ENCODE peak calls at places on chromosome 14, in eight cellular contexts. A is mesendoderm; U is HAP-1; Y is adrenal gland; K is hypothalamus; Q is activated T-helper 2 cell treated with anti-CD3 and anti-CD28 coated beads, Interferon-gamma antibody, Interleukin-2, Interleukin-4, amounts not matched to agents 10 μg/mL and 5 μg/mL and 100 μg/mL, durations not matched to agents 14 hours and 24 hours and 36 hours; N is effector memory CD4-positive, alpha-beta T cell; D is GM03348. H is an unnamed sample.

GRCh38 chr14:90412058-90412457 is 15.2 kb downstream of the CALM1 start:
- DNase-seq in D (peak), N (no peak), A (no peak), Q (no peak), Y (no peak), K (no peak), U (no peak), H (no peak)

GRCh38 chr14:103688906-103689902 is 26.0 kb downstream of the XRCC3 start:
- DNase-seq in N (no peak), U (no peak), Y (peak), D (no peak), K (no peak), Q (no peak), A (no peak), H (no peak)

GRCh38 chr14:59438148-59438766 is 26.9 kb downstream of the GPR135 start:
- DNase-seq in U (no peak), Q (no peak), K (no peak), A (no peak), D (peak), Y (no peak), N (no peak), H (no peak)

GRCh38 chr14:105068818-105069217 is 3.6 kb upstream of the GPR132 start:
- DNase-seq in K (no peak), Q (no peak), A (no peak), N (no peak), D (no peak), Y (no peak), U (no peak), H (no peak)

GRCh38 chr14:56133547-56133946 is 15.3 kb downstream of the PELI2 start:
- DNase-seq in U (no peak), Q (no peak), N (no peak), Y (no peak), K (no peak), A (peak), D (no peak), H (no peak)

GRCh38 chr14:68247281-68247680 is 427.7 kb downstream of the RAD51B start:
- DNase-seq in N (no peak), U (no peak), Y (no peak), Q (no peak), K (no peak), A (no peak), D (no peak), H (no peak)

GRCh38 chr14:49853572-49854375 is 1.2 kb upstream of the NEMF start:
- DNase-seq in K (peak), D (peak), Q (peak), U (no peak), N (peak), Y (peak), A (peak), H (peak)

GRCh38 chr14:25094171-25094907 is 44.4 kb upstream of the STXBP6 start:
- DNase-seq in K (no peak), U (no peak), N (no peak), Q (no peak), A (peak), Y (no peak), D (no peak), H (no peak)

GRCh38 chr14:74892745-74893144 is 11.0 kb downstream of the DLST start:
- DNase-seq in Y (no peak), Q (no peak), U (no peak), N (no peak), A (no peak), K (no peak), D (no peak), H (no peak)

GRCh38 chr14:93993382-93993781 is 3.7 kb upstream of the CCDC197 start:
- DNase-seq in D (no peak), A (no peak), Y (no peak), K (no peak), U (no peak), N (no peak), Q (no peak), H (no peak)

GRCh38 chr14:50954811-50955372 is 10.6 kb upstream of the PYGL start:
- DNase-seq in N (no peak), K (no peak), Y (peak), A (peak), Q (no peak), U (peak), D (peak), H (peak)

GRCh38 chr14:24837280-24838046 is 203.5 kb upstream of the GZMB start:
- DNase-seq in Q (no peak), Y (no peak), N (no peak), K (no peak), A (peak), U (no peak), D (peak), H (no peak)

GRCh38 chr14:91252901-91253794 is 8.6 kb upstream of the GPR68 start:
- DNase-seq in A (peak), K (no peak), Q (peak), N (peak), D (peak), Y (peak), U (no peak), H (peak)

GRCh38 chr14:87581298-87581697 is 411.7 kb downstream of the GALC start:
- DNase-seq in K (no peak), Y (no peak), N (no peak), D (no peak), U (no peak), A (no peak), Q (no peak), H (no peak)